ENCODE peak calls at places on chromosome 17, in six cellular contexts. One of them, this sample, is unnamed.

GRCh38 chr17:49045376-49045775 is 48.2 kb downstream of the IGF2BP1 start:
- DNase-seq in cardiac fibroblast: no peak
- DNase-seq in prostate gland: no peak
- DNase-seq in fibroblast of lung: no peak
- DNase-seq in effector memory CD4-positive, alpha-beta T cell: no peak
- DNase-seq in IMR-90: peak
- DNase-seq in this sample: no peak

GRCh38 chr17:65121916-65122821 is 15.0 kb upstream of the RGS9 start:
- DNase-seq in IMR-90: no peak
- DNase-seq in cardiac fibroblast: no peak
- DNase-seq in fibroblast of lung: no peak
- DNase-seq in prostate gland: no peak
- DNase-seq in effector memory CD4-positive, alpha-beta T cell: no peak
- DNase-seq in this sample: no peak

GRCh38 chr17:77320046-77320445 is 179.3 kb downstream of the SEC14L1 start:
- DNase-seq in effector memory CD4-positive, alpha-beta T cell: no peak
- DNase-seq in prostate gland: no peak
- DNase-seq in IMR-90: peak
- DNase-seq in fibroblast of lung: peak
- DNase-seq in cardiac fibroblast: peak
- DNase-seq in this sample: no peak

GRCh38 chr17:61474235-61474927 is 22.2 kb downstream of the TBX4 start:
- DNase-seq in cardiac fibroblast: peak
- DNase-seq in prostate gland: peak
- DNase-seq in effector memory CD4-positive, alpha-beta T cell: no peak
- DNase-seq in fibroblast of lung: peak
- DNase-seq in IMR-90: peak
- DNase-seq in this sample: no peak

GRCh38 chr17:2192367-2193028 is 111.1 kb downstream of the SMG6 start:
- DNase-seq in IMR-90: peak
- DNase-seq in cardiac fibroblast: peak
- DNase-seq in prostate gland: no peak
- DNase-seq in fibroblast of lung: peak
- DNase-seq in effector memory CD4-positive, alpha-beta T cell: peak
- DNase-seq in this sample: peak

GRCh38 chr17:5785343-5785742 is 201.0 kb upstream of the NLRP1 start:
- DNase-seq in cardiac fibroblast: no peak
- DNase-seq in IMR-90: peak
- DNase-seq in fibroblast of lung: no peak
- DNase-seq in effector memory CD4-positive, alpha-beta T cell: no peak
- DNase-seq in prostate gland: no peak
- DNase-seq in this sample: no peak

GRCh38 chr17:3558603-3559269 is 1.1 kb upstream of the TRPV3 start:
- DNase-seq in cardiac fibroblast: peak
- DNase-seq in prostate gland: no peak
- DNase-seq in IMR-90: peak
- DNase-seq in fibroblast of lung: peak
- DNase-seq in effector memory CD4-positive, alpha-beta T cell: peak
- DNase-seq in this sample: peak

GRCh38 chr17:1792495-1793446 is 30.9 kb downstream of the SERPINF1 start:
- DNase-seq in IMR-90: no peak
- DNase-seq in prostate gland: no peak
- DNase-seq in fibroblast of lung: no peak
- DNase-seq in cardiac fibroblast: no peak
- DNase-seq in effector memory CD4-positive, alpha-beta T cell: no peak
- DNase-seq in this sample: no peak

GRCh38 chr17:79810138-79811027 is 13.5 kb upstream of the CBX8 start:
- DNase-seq in IMR-90: peak
- DNase-seq in cardiac fibroblast: peak
- DNase-seq in prostate gland: peak
- DNase-seq in fibroblast of lung: peak
- DNase-seq in effector memory CD4-positive, alpha-beta T cell: peak
- DNase-seq in this sample: no peak

GRCh38 chr17:17503566-17504130 is 7.5 kb upstream of the RASD1 start:
- DNase-seq in cardiac fibroblast: peak
- DNase-seq in effector memory CD4-positive, alpha-beta T cell: no peak
- DNase-seq in fibroblast of lung: no peak
- DNase-seq in IMR-90: no peak
- DNase-seq in prostate gland: no peak
- DNase-seq in this sample: no peak

DNA sequence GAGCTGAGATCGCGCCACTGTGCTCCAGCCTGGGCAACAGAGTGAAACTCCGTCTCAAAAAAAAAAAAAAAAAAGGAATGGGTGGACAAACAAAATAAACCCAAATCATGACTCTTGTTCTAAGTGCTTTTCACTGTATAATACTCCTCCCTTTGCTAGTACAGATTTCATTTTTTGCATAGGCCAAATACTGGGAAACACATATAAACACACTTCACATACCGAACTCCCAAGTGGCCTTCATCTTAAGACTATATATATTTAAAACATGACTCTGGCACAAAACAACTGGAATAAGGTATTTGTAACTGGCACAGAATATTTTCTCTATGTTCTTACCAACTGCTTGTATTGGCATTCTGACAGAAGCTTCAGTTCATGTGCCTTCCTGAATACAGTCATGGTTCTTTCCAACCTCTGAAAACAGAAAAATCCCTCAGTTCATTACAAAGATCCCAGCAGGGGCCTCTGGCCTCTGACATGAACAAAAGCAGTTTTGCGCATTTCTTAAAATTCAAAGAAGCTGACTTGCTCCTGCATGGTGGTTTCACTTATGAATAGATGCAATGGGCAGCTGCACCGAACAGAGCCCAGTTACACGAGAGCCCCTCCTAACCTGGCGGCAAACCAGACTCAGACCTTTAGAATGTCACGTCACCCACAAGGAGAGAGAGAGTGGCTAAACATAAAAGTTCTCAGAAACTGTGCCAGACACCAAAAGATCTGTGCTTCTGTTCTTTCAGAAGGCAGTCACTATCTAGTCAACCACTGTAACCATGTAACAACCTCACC is 19.1 kb upstream of the COPRS start:
- DNase-seq in cardiac fibroblast: peak
- DNase-seq in prostate gland: peak
- DNase-seq in fibroblast of lung: peak
- DNase-seq in IMR-90: peak
- DNase-seq in effector memory CD4-positive, alpha-beta T cell: no peak
- DNase-seq in this sample: no peak
- H3K4me3 ChIP-seq in cardiac fibroblast: no peak
- H3K4me3 ChIP-seq in prostate gland: no peak
- H3K4me3 ChIP-seq in fibroblast of lung: no peak
- H3K4me3 ChIP-seq in IMR-90: no peak
- H3K4me3 ChIP-seq in effector memory CD4-positive, alpha-beta T cell: no peak
- H3K4me3 ChIP-seq in this sample: no peak

GRCh38 chr17:36813357-36813756 is 123.9 kb upstream of the LHX1 start:
- DNase-seq in cardiac fibroblast: no peak
- DNase-seq in effector memory CD4-positive, alpha-beta T cell: no peak
- DNase-seq in IMR-90: no peak
- DNase-seq in fibroblast of lung: no peak
- DNase-seq in prostate gland: no peak
- DNase-seq in this sample: no peak

GRCh38 chr17:36812762-36813161 is 124.5 kb upstream of the LHX1 start:
- DNase-seq in prostate gland: no peak
- DNase-seq in cardiac fibroblast: no peak
- DNase-seq in IMR-90: no peak
- DNase-seq in effector memory CD4-positive, alpha-beta T cell: no peak
- DNase-seq in fibroblast of lung: no peak
- DNase-seq in this sample: no peak

GRCh38 chr17:36808181-36808661 is 129.1 kb upstream of the LHX1 start:
- DNase-seq in cardiac fibroblast: peak
- DNase-seq in IMR-90: no peak
- DNase-seq in prostate gland: no peak
- DNase-seq in effector memory CD4-positive, alpha-beta T cell: no peak
- DNase-seq in fibroblast of lung: no peak
- DNase-seq in this sample: no peak

GRCh38 chr17:36807496-36808180 is 129.6 kb upstream of the LHX1 start:
- DNase-seq in IMR-90: no peak
- DNase-seq in cardiac fibroblast: no peak
- DNase-seq in fibroblast of lung: no peak
- DNase-seq in prostate gland: no peak
- DNase-seq in effector memory CD4-positive, alpha-beta T cell: no peak
- DNase-seq in this sample: no peak
- H3K4me3 ChIP-seq in IMR-90: no peak
- H3K4me3 ChIP-seq in cardiac fibroblast: no peak
- H3K4me3 ChIP-seq in fibroblast of lung: no peak
- H3K4me3 ChIP-seq in prostate gland: no peak
- H3K4me3 ChIP-seq in effector memory CD4-positive, alpha-beta T cell: no peak
- H3K4me3 ChIP-seq in this sample: no peak

DNA sequence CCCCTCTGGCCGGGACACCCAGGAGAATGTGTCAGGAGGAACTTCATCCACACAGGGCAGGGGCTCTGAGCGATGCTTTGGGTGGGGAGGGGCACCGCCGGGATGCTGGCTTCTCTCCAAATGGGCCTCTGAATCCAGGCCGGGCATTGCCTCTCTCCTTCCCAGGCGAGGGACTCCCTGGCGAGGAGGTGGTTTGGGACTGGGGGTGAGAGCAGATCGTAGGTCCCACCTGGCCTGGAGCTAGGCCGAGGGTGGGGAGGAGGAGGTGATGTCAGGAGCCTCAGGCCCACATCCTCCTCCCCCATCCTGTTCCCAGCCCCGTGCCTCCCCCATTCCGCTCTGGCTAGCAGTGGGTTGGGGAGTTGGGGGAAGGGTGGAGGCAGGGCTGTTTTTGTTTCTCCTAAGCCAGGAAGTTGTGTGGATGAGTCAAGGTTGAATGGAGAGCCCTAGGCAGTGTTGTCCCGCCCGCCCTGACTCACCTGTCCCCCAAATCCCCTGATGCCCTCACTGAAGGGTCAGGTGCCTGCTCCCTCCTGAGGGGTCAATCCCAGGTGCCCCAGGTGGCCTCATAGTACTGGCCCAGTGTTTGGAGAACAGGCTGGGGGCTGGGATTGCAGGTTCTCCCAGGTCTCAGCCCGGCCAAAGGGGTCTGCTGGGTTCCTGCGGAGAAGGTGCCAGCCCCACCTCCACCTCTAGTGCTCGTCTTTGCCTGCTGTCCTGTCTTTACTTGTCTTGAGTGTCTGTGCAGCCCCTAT is 2.8 kb downstream of the GRB7 start:
- DNase-seq in effector memory CD4-positive, alpha-beta T cell: no peak
- DNase-seq in prostate gland: peak
- DNase-seq in fibroblast of lung: peak
- DNase-seq in cardiac fibroblast: peak
- DNase-seq in IMR-90: peak
- DNase-seq in this sample: no peak
- H3K4me3 ChIP-seq in effector memory CD4-positive, alpha-beta T cell: no peak
- H3K4me3 ChIP-seq in prostate gland: no peak
- H3K4me3 ChIP-seq in fibroblast of lung: no peak
- H3K4me3 ChIP-seq in cardiac fibroblast: no peak
- H3K4me3 ChIP-seq in IMR-90: no peak
- H3K4me3 ChIP-seq in this sample: no peak

GRCh38 chr17:12985431-12986285 is 32.2 kb downstream of the ELAC2 start:
- DNase-seq in effector memory CD4-positive, alpha-beta T cell: no peak
- DNase-seq in cardiac fibroblast: peak
- DNase-seq in fibroblast of lung: peak
- DNase-seq in prostate gland: no peak
- DNase-seq in IMR-90: peak
- DNase-seq in this sample: no peak
- H3K4me3 ChIP-seq in effector memory CD4-positive, alpha-beta T cell: no peak
- H3K4me3 ChIP-seq in cardiac fibroblast: no peak
- H3K4me3 ChIP-seq in fibroblast of lung: no peak
- H3K4me3 ChIP-seq in prostate gland: no peak
- H3K4me3 ChIP-seq in IMR-90: no peak
- H3K4me3 ChIP-seq in this sample: no peak

DNA sequence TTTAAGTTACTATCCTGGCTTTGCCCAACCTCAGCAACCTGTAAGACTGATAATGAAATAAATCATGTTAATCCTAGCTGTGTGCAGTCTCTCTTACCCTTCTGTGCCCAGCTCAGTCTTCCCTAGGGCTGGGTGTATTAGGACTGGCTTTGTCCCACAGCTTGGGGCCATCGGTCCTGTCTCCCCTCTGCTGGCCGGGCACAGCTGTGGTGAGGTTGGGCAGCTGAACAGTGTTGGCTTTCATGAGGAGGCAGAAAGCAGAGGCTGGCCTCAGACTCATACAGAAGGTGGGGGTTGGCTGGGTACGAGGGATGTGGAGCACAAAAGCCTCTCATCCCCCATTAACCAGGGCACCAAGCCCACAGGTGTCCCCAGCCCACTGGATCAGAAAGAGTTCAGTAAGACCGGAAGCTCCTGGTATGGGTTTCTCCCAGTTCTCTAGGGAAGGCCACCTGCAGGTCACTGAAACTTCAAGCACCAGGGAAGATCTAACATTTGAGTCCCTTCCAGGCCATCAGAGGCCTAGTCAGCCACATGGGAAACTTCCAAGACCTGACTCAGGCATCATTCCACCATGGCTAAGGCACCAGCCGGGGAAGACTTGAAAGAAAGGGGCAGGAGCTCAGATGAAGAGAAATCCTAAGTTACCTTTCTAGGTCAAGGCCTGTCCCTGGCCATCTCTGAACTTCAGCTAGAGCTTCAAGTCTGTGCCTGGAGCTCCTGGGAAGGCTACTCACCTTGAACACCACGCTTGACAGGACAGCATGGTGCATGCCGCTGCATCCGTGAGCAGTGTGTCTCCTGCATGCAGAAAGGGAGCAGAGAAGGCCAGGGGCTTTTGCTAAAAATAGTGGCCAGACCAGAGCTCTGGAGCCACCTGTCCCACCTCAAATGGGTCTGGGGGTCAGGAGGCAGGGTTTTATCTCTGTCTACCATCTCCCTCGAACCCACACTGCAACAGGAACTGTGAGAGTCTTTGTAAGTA is 8.8 kb downstream of the CNP start:
- DNase-seq in cardiac fibroblast: no peak
- DNase-seq in prostate gland: no peak
- DNase-seq in IMR-90: peak
- DNase-seq in fibroblast of lung: peak
- DNase-seq in effector memory CD4-positive, alpha-beta T cell: no peak
- DNase-seq in this sample: no peak
- H3K4me3 ChIP-seq in cardiac fibroblast: no peak
- H3K4me3 ChIP-seq in prostate gland: no peak
- H3K4me3 ChIP-seq in IMR-90: no peak
- H3K4me3 ChIP-seq in fibroblast of lung: no peak
- H3K4me3 ChIP-seq in effector memory CD4-positive, alpha-beta T cell: no peak
- H3K4me3 ChIP-seq in this sample: no peak

This sample was measured in AG04450.